ENCODE peak calls at places on chromosomes 7 and 10, in nine cellular contexts. C, A, E, X, B, R, T, L and D are unnamed samples.

GRCh38 chr10:18743926-18744325 is 84.7 kb downstream of the ARL5B start:
- DNase-seq in C (no peak), A (no peak), E (no peak), X (no peak), B (no peak), R (no peak), T (no peak), L (no peak), D (no peak)

GRCh38 chr10:97540669-97541500 is 31.7 kb upstream of the ANKRD2 start:
- DNase-seq in C (no peak), A (no peak), E (no peak), X (no peak), B (no peak), R (no peak), T (no peak), L (no peak), D (no peak)

GRCh38 chr10:13865758-13866491 is 279.2 kb downstream of the PRPF18 start:
- DNase-seq in C (no peak), A (peak; percentile 73), E (no peak), X (no peak), B (no peak), R (no peak), T (no peak), L (no peak), D (no peak)

GRCh38 chr7:52147240-52147639 is 830.6 kb upstream of the COBL start:
- DNase-seq in C (no peak), A (no peak), E (no peak), X (no peak), B (no peak), R (no peak), T (no peak), L (no peak), D (no peak)

GRCh38 chr7:38179719-38180333 is 1.8 kb downstream of the STARD3NL start:
- DNase-seq in C (no peak), A (no peak), E (no peak), X (no peak), B (no peak), R (no peak), T (no peak), L (no peak), D (no peak)

GRCh38 chr7:159040146-159040545 is 104.5 kb downstream of the VIPR2 start:
- DNase-seq in C (no peak), A (no peak), E (no peak), X (no peak), B (no peak), R (no peak), T (no peak), L (no peak), D (no peak)

GRCh38 chr7:152588350-152588749 is 87.6 kb downstream of the XRCC2 start:
- DNase-seq in C (no peak), A (peak; percentile 65), E (no peak), X (no peak), B (no peak), R (no peak), T (no peak), L (no peak), D (no peak)

GRCh38 chr10:88104213-88104612 is 240.8 kb downstream of the PTEN start:
- DNase-seq in C (no peak), A (no peak), E (no peak), X (no peak), B (no peak), R (no peak), T (no peak), L (no peak), D (no peak)

GRCh38 chr10:76583711-76584161 is 1053.9 kb downstream of the KCNMA1 start:
- DNase-seq in C (no peak), A (peak; percentile 82), E (no peak), X (no peak), B (no peak), R (no peak), T (no peak), L (no peak), D (no peak)

GRCh38 chr7:129094501-129094900 is 39.6 kb upstream of the TNPO3 start:
- DNase-seq in C (no peak), A (no peak), E (no peak), X (no peak), B (no peak), R (no peak), T (no peak), L (no peak), D (no peak)

GRCh38 chr7:22997871-22998515 is 15.9 kb downstream of the HYCC1 start:
- DNase-seq in C (no peak), A (no peak), E (no peak), X (no peak), B (no peak), R (no peak), T (no peak), L (no peak), D (no peak)

GRCh38 chr7:116582164-116582732 is 57.4 kb downstream of the CAV1 start:
- DNase-seq in C (no peak), A (no peak), E (no peak), X (no peak), B (no peak), R (no peak), T (no peak), L (no peak), D (no peak)

GRCh38 chr7:84633-85020 is 107.7 kb upstream of the FAM20C start:
- DNase-seq in C (no peak), A (no peak), E (no peak), X (no peak), B (no peak), R (no peak), T (no peak), L (no peak), D (no peak)

GRCh38 chr7:30285531-30286284 is 1.3 kb downstream of the ZNRF2 start:
- DNase-seq in C (peak; percentile 25), A (peak; percentile 72), E (peak; percentile 93), X (peak; percentile 61), B (peak; percentile 24), R (peak; percentile 44), T (peak; percentile 39), L (peak; percentile 55), D (peak; percentile 66)